ENCODE peak calls at places on chromosomes 4 and X, in seven cellular contexts. N is fibroblast of pulmonary artery; G is endothelial cell; X is NCI-H2029 treated with DMSO at 0.1 percent for 48 hours; I is omental fat pad; C is cardiac muscle cell; K is activated CD8-positive, alpha-beta T cell treated with anti-CD3 and anti-CD28 coated beads for 36 hours. R is an unnamed sample.

GRCh38 chr4:177558995-177559394 is 116.8 kb upstream of the AGA start:
- DNase-seq in N (no peak), K (no peak), C (no peak), I (no peak), G (no peak), X (no peak), R (no peak)

GRCh38 chrX:71664889-71665491 is 2.4 kb upstream of the LOC101059915 start:
- DNase-seq in G (no peak), C (no peak), I (no peak), K (no peak), N (no peak), X (no peak), R (no peak)

GRCh38 chr4:14130551-14130950 is 503.0 kb upstream of the BOD1L1 start:
- DNase-seq in K (no peak), I (no peak), N (peak), C (no peak), X (no peak), G (no peak), R (no peak)

GRCh38 chr4:3291411-3291968 is 1.3 kb upstream of the RGS12 start:
- DNase-seq in I (no peak), K (no peak), G (no peak), C (peak), N (no peak), X (peak), R (peak)

GRCh38 chr4:137648531-137648930 is 116.2 kb upstream of the PCDH18 start:
- DNase-seq in N (no peak), X (no peak), I (no peak), G (no peak), K (no peak), C (no peak), R (no peak)

GRCh38 chr4:89303177-89303576 is 4.4 kb downstream of the GPRIN3 start:
- DNase-seq in G (no peak), N (no peak), C (no peak), K (peak), X (peak), I (no peak), R (no peak)

GRCh38 chrX:99172958-99173357 is 1237.1 kb downstream of the PCDH19 start:
- DNase-seq in C (no peak), I (no peak), K (no peak), G (peak), X (no peak), N (no peak), R (no peak)

GRCh38 chr4:104490770-104491395 is 3.8 kb downstream of the CXXC4 start:
- DNase-seq in N (peak), I (peak), C (peak), X (peak), K (peak), G (peak), R (peak)

GRCh38 chrX:48616575-48616974 is 19.3 kb downstream of the WDR13 start:
- DNase-seq in I (no peak), X (no peak), C (no peak), N (no peak), G (no peak), K (no peak), R (no peak)

GRCh38 chr4:106369456-106370060 is 980 bp upstream of the GIMD1 start:
- DNase-seq in N (peak), K (peak), X (no peak), C (peak), G (peak), I (no peak), R (peak)

GRCh38 chr4:181646864-181647263 is 596.3 kb upstream of the TENM3 start:
- DNase-seq in K (no peak), I (no peak), C (no peak), X (no peak), G (no peak), N (peak), R (no peak)

GRCh38 chr4:60938621-60939020 is 261.5 kb upstream of the ADGRL3 start:
- DNase-seq in K (no peak), N (no peak), G (no peak), C (no peak), I (no peak), X (no peak), R (no peak)

GRCh38 chr4:41600243-41600642 is 62.3 kb downstream of the LIMCH1 start:
- DNase-seq in N (peak), C (no peak), K (no peak), G (no peak), X (no peak), I (no peak), R (peak)

GRCh38 chr4:68494688-68495087 is 47.4 kb downstream of the TMPRSS11E start:
- DNase-seq in I (no peak), G (no peak), N (no peak), C (no peak), X (no peak), K (no peak), R (no peak)

GRCh38 chr4:38188631-38189101 is 228.5 kb downstream of the PTTG2 start:
- DNase-seq in I (no peak), G (no peak), K (no peak), N (no peak), C (no peak), X (no peak), R (no peak)

GRCh38 chr4:137599766-137600165 is 67.5 kb upstream of the PCDH18 start:
- DNase-seq in K (no peak), C (no peak), X (no peak), N (no peak), I (no peak), G (no peak), R (no peak)

GRCh38 chr4:108035691-108036090 is 46.0 kb downstream of the HADH start:
- DNase-seq in C (no peak), X (no peak), K (peak), G (no peak), N (no peak), I (no peak), R (no peak)

GRCh38 chr4:27861802-27862201 is 1001.2 kb downstream of the STIM2 start:
- DNase-seq in G (no peak), C (no peak), K (no peak), I (no peak), N (peak), X (no peak), R (no peak)

GRCh38 chr4:139522457-139522856 is 33.6 kb downstream of the SETD7 start:
- DNase-seq in G (no peak), C (no peak), X (no peak), I (no peak), K (no peak), N (no peak), R (no peak)

GRCh38 chr4:173991321-173991720 is 292.1 kb downstream of the FBXO8 start:
- DNase-seq in K (no peak), I (no peak), C (peak), G (no peak), N (no peak), X (no peak), R (no peak)

GRCh38 chr4:36358173-36358572 is 76.8 kb downstream of the DTHD1 start:
- DNase-seq in C (no peak), N (no peak), X (no peak), K (no peak), I (no peak), G (no peak), R (no peak)

GRCh38 chr4:186792994-186793393 is 69.3 kb upstream of the FAT1 start:
- DNase-seq in G (no peak), C (no peak), I (no peak), X (no peak), N (peak), K (no peak), R (no peak)

GRCh38 chr4:37767019-37767418 is 59.5 kb upstream of the PGM2 start:
- DNase-seq in K (no peak), C (no peak), I (no peak), G (no peak), X (no peak), N (no peak), R (no peak)

GRCh38 chr4:124738994-124739393 is 26.5 kb upstream of the ANKRD50 start:
- DNase-seq in K (no peak), X (no peak), G (no peak), I (no peak), N (no peak), C (no peak), R (no peak)

GRCh38 chr4:84956014-84956413 is 10.5 kb downstream of the WDFY3 start:
- DNase-seq in G (no peak), K (no peak), X (no peak), C (peak), N (no peak), I (no peak), R (no peak)

GRCh38 chr4:89110541-89110985 is 770 bp upstream of the TIGD2 start:
- DNase-seq in K (no peak), N (no peak), I (no peak), C (no peak), X (no peak), G (no peak), R (no peak)

GRCh38 chr4:164894725-164895124 is 17.7 kb downstream of the APELA start:
- DNase-seq in X (no peak), C (no peak), K (no peak), I (no peak), N (no peak), G (no peak), R (no peak)

GRCh38 chr4:8228319-8229250 is 29.5 kb downstream of the SH3TC1 start:
- DNase-seq in G (no peak), I (peak), X (peak), K (peak), N (peak), C (no peak), R (no peak)

GRCh38 chr4:88054229-88054628 is 46.8 kb downstream of the PKD2 start:
- DNase-seq in N (no peak), X (no peak), I (no peak), K (no peak), C (no peak), G (no peak), R (peak)

GRCh38 chrX:40064055-40064597 is 33.6 kb downstream of the BCOR start:
- DNase-seq in N (no peak), C (no peak), X (no peak), K (no peak), I (no peak), G (no peak), R (no peak)

GRCh38 chr4:2302387-2303119 is 40.6 kb upstream of the MXD4 start:
- DNase-seq in X (no peak), K (no peak), C (no peak), I (no peak), G (no peak), N (no peak), R (no peak)

GRCh38 chr4:175087156-175087555 is 169.0 kb downstream of the ADAM29 start:
- DNase-seq in C (no peak), I (no peak), N (peak), G (no peak), K (no peak), X (no peak), R (no peak)

GRCh38 chr4:98166025-98166730 is 22.9 kb upstream of the STPG2 start:
- DNase-seq in K (no peak), X (no peak), I (no peak), G (no peak), C (no peak), N (peak), R (peak)

GRCh38 chr4:128600996-128601857 is 208.3 kb upstream of the JADE1 start:
- DNase-seq in X (peak), G (no peak), N (peak), C (no peak), I (peak), K (no peak), R (peak)